ENCODE peak calls at places on chromosomes 16 and 17, in seven cellular contexts. Y is amygdala; P is activated CD4-positive, alpha-beta T cell treated with anti-CD3 and anti-CD28 coated beads for 1 hour; X is substantia nigra; F is astrocyte; J is DND-41; E is WTC11. G is an unnamed sample.

GRCh38 chr17:41957058-41957868 is 9.3 kb upstream of the CNP start:
- DNase-seq in X (no peak), E (peak), P (no peak), F (no peak), J (no peak), Y (no peak), G (no peak)

GRCh38 chr17:58270476-58271290 is 10.1 kb downstream of the MPO start:
- DNase-seq in E (peak), Y (no peak), J (no peak), F (no peak), X (no peak), P (no peak), G (no peak)

GRCh38 chr17:5780476-5780875 is 196.2 kb upstream of the NLRP1 start:
- DNase-seq in P (no peak), Y (no peak), F (peak), X (no peak), E (no peak), J (no peak), G (no peak)

GRCh38 chr17:81032641-81033422 is 2.1 kb upstream of the BAIAP2 start:
- DNase-seq in X (no peak), E (no peak), Y (no peak), F (no peak), J (no peak), P (no peak), G (no peak)

GRCh38 chr17:41848788-41849187 is 11.2 kb downstream of the KLHL10 start:
- DNase-seq in F (no peak), E (no peak), P (no peak), X (no peak), Y (no peak), J (no peak), G (no peak)

GRCh38 chr16:57226701-57227621 is 18.1 kb upstream of the ARL2BP start:
- DNase-seq in X (no peak), F (no peak), J (no peak), E (no peak), Y (no peak), P (no peak), G (no peak)

GRCh38 chr17:67015001-67015400 is 29.4 kb upstream of the CACNG1 start:
- DNase-seq in Y (no peak), X (no peak), P (no peak), E (no peak), J (no peak), F (no peak), G (no peak)

GRCh38 chr17:68355093-68355492 is 63.8 kb downstream of the ARSG start:
- DNase-seq in P (no peak), F (peak), J (no peak), E (no peak), X (no peak), Y (no peak), G (no peak)

GRCh38 chr16:25134306-25134705 is 22.8 kb downstream of the LCMT1 start:
- DNase-seq in J (no peak), Y (no peak), X (no peak), P (no peak), F (peak), E (no peak), G (no peak)

GRCh38 chr16:84465154-84465553 is 39.3 kb downstream of the MEAK7 start:
- DNase-seq in E (no peak), J (no peak), P (peak), X (no peak), F (no peak), Y (no peak), G (peak)

GRCh38 chr16:24088011-24088410 is 168.1 kb upstream of the CACNG3 start:
- DNase-seq in X (no peak), F (no peak), J (no peak), P (no peak), Y (no peak), E (no peak), G (no peak)

GRCh38 chr17:40515011-40515410 is 13.6 kb upstream of the TNS4 start:
- DNase-seq in J (no peak), F (no peak), E (no peak), X (no peak), P (no peak), Y (no peak), G (no peak)

GRCh38 chr16:30354423-30355143 is 525 bp downstream of the CD2BP2 start:
- DNase-seq in Y (no peak), E (peak), J (no peak), F (no peak), X (no peak), P (no peak), G (no peak)

GRCh38 chr16:87963400-87963799 is 12.2 kb downstream of the BANP start:
- DNase-seq in F (peak), Y (no peak), E (no peak), X (no peak), J (no peak), P (peak), G (no peak)

GRCh38 chr17:42821176-42821575 is 2.9 kb downstream of the BECN1 start:
- DNase-seq in P (no peak), J (no peak), F (no peak), E (no peak), Y (no peak), X (no peak), G (no peak)

GRCh38 chr16:11636172-11636721 is 32.0 kb upstream of the SNN start:
- DNase-seq in P (no peak), F (no peak), Y (no peak), E (peak), X (no peak), J (no peak), G (no peak)

GRCh38 chr16:29975811-29976511 is 2.3 kb downstream of the TAOK2 start:
- DNase-seq in F (no peak), P (no peak), X (no peak), Y (no peak), J (no peak), E (no peak), G (peak)

GRCh38 chr16:24729967-24730815 is 740 bp downstream of the TNRC6A start:
- DNase-seq in P (peak), X (no peak), E (peak), Y (no peak), J (peak), F (no peak), G (no peak)

GRCh38 chr17:64145460-64145750 is 15.5 kb upstream of the ERN1 start:
- DNase-seq in Y (no peak), X (no peak), F (no peak), J (no peak), P (no peak), E (no peak), G (no peak)

GRCh38 chr17:33966410-33967063 is 288.5 kb upstream of the CCL2 start:
- DNase-seq in X (no peak), J (no peak), Y (no peak), P (no peak), F (no peak), E (no peak), G (no peak)

GRCh38 chr16:89257281-89257731 is 39.8 kb downstream of the ZNF778 start:
- DNase-seq in X (no peak), Y (no peak), F (no peak), P (no peak), J (no peak), E (peak), G (peak)

GRCh38 chr16:11667824-11668589 is at the start of gene SNN:
- DNase-seq in F (peak), P (peak), J (peak), Y (peak), E (peak), X (peak), G (peak)

GRCh38 chr17:28555022-28555421 is 2.6 kb upstream of the UNC119 start:
- DNase-seq in F (no peak), E (no peak), Y (no peak), J (no peak), X (no peak), P (no peak), G (no peak)

GRCh38 chr17:48637323-48638260 is 11.4 kb upstream of the HOXB9 start:
- DNase-seq in F (peak), Y (no peak), X (no peak), P (no peak), J (no peak), E (no peak), G (peak)

GRCh38 chr16:89152831-89153700 is 18.5 kb upstream of the CDH15 start:
- DNase-seq in E (no peak), P (no peak), X (no peak), J (peak), Y (no peak), F (no peak), G (no peak)

GRCh38 chr17:73308017-73308823 is 3.6 kb downstream of the CDC42EP4 start:
- DNase-seq in Y (no peak), E (no peak), J (no peak), P (no peak), X (no peak), F (peak), G (peak)

GRCh38 chr17:55420776-55421178 is 858 bp downstream of the MMD start:
- DNase-seq in E (peak), X (peak), J (peak), Y (peak), F (no peak), P (peak), G (peak)

G was measured in ecto neural progenitor cell.